ENCODE peak calls at places on chromosomes 1 and 21, in eight cellular contexts. C is CD8-positive, alpha-beta T cell; S is left ventricle myocardium inferior; U is heart right ventricle; F is right lobe of liver; R is ascending aorta; A is esophagus squamous epithelium; Q is esophagus muscularis mucosa. Y is an unnamed sample.
A peak's percentile ranks its signal among the peaks of the same experiment; 100 is the strongest.

GRCh38 chr1:197180252-197180878 is 33.9 kb upstream of the ASPM start:
- DNase-seq in R (no peak), U (no peak), C (no peak), A (no peak), Q (no peak), S (no peak), F (no peak), Y (no peak)

GRCh38 chr1:117093870-117094621 is 27.5 kb downstream of the TRIM45 start:
- DNase-seq in S (no peak), A (no peak), F (no peak), C (no peak), Q (no peak), U (no peak), R (peak; percentile 63), Y (no peak)

GRCh38 chr1:7770939-7771672 is at the start of gene VAMP3:
- DNase-seq in C (peak; percentile 87), U (peak; percentile 94), A (peak; percentile 39), Q (peak; percentile 97), F (peak; percentile 93), R (peak; percentile 92), S (peak; percentile 93), Y (peak; percentile 92)

GRCh38 chr21:28142692-28143091 is 850.0 kb downstream of the LTN1 start:
- DNase-seq in F (no peak), C (no peak), R (no peak), U (no peak), S (no peak), Q (no peak), A (no peak), Y (no peak)

GRCh38 chr1:89425056-89425455 is 61.2 kb downstream of the GBP6 start:
- DNase-seq in S (no peak), Q (no peak), A (no peak), C (no peak), U (no peak), R (no peak), F (no peak), Y (no peak)

GRCh38 chr1:61742620-61743431 is 546 bp downstream of the PATJ start:
- DNase-seq in Q (no peak), S (peak; percentile 59), R (peak; percentile 75), F (peak; percentile 48), A (no peak), U (peak; percentile 62), C (no peak), Y (peak; percentile 34)

GRCh38 chr21:38089763-38090046 is 167.1 kb upstream of the KCNJ15 start:
- DNase-seq in S (no peak), Q (no peak), F (no peak), R (no peak), C (no peak), A (no peak), U (no peak), Y (no peak)

GRCh38 chr1:47948126-47948525 is 49.1 kb downstream of the TRABD2B start:
- DNase-seq in U (no peak), C (no peak), R (no peak), A (no peak), S (no peak), F (peak; percentile 45), Q (no peak), Y (no peak)

GRCh38 chr1:10601342-10602060 is 126.8 kb downstream of the PEX14 start:
- DNase-seq in F (no peak), R (no peak), Q (no peak), S (no peak), U (no peak), A (no peak), C (no peak), Y (no peak)

GRCh38 chr1:201941420-201942128 is 4.8 kb downstream of the LMOD1 start:
- DNase-seq in U (no peak), A (no peak), S (no peak), R (no peak), Q (no peak), C (no peak), F (no peak), Y (no peak)

GRCh38 chr1:8976896-8977295 is 31.2 kb downstream of the CA6 start:
- DNase-seq in S (no peak), Q (no peak), U (no peak), C (no peak), F (no peak), R (no peak), A (no peak), Y (no peak)

GRCh38 chr1:116111196-116112021 is at the start of gene MAB21L3:
- DNase-seq in S (no peak), R (no peak), F (no peak), Q (peak; percentile 53), C (no peak), A (no peak), U (no peak), Y (no peak)

GRCh38 chr1:173052681-173053196 is 2.0 kb upstream of the TNFSF18 start:
- DNase-seq in A (no peak), R (no peak), U (no peak), S (no peak), F (no peak), C (no peak), Q (no peak), Y (no peak)

GRCh38 chr1:154456631-154457030 is 45.4 kb upstream of the TDRD10 start:
- DNase-seq in Q (no peak), U (no peak), C (no peak), R (no peak), S (no peak), F (no peak), A (no peak), Y (no peak)

GRCh38 chr1:224524679-224525078 is 90.1 kb upstream of the WDR26 start:
- DNase-seq in Q (no peak), R (no peak), U (no peak), C (no peak), S (no peak), A (no peak), F (no peak), Y (no peak)

GRCh38 chr1:178086294-178087255 is 7.3 kb upstream of the RASAL2 start:
- DNase-seq in S (no peak), U (no peak), C (no peak), A (no peak), R (no peak), F (no peak), Q (no peak), Y (no peak)

GRCh38 chr21:34083357-34083756 is 10.0 kb downstream of the MRPS6 start:
- DNase-seq in Q (no peak), U (no peak), R (no peak), A (no peak), F (no peak), C (no peak), S (no peak), Y (no peak)
- H3K4me1 ChIP-seq in Q (peaks cover 39% of the 10 kb centered on the region), U (peaks cover 58% of the 10 kb centered on the region), R (peaks cover 10% of the 10 kb centered on the region), A (peaks cover 42% of the 10 kb centered on the region), F (no peaks in the 10 kb centered on the region), C (peaks cover 77% of the 10 kb centered on the region), S (peaks cover 47% of the 10 kb centered on the region), Y (peaks cover 82% of the 10 kb centered on the region)

DNA sequence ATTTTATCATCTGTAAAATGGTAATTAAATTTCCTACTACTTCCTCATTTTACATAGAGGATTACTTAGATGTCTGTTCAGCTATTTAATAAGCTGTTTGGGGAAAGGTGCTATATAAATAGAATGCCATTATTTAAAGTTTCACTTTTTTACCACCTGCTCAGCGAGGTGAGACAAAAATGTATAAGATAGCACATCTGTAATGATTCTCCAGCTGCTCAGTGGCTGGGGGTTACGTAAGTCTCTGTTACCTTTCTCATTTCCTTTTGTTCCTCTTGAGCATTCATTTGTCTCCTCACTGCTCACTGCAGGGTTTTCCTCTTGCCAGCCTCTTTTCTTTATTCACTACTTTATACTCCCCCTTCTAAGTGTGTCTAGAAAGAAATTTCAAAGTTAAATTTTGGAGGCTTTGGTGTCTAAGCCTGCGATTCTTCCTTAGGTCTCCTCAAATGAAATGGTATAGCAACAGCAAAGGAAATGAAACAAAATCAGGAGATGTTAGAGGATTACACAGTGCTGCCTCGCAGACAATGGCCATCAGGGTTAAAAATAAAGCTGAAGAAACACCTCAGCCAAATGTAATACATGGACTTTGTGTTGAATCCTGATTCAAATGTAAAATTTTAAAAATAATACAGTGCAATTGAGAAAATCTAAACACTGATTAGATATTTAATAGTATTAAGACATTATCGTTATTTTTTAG is 6.8 kb downstream of the RGS8 start:
- DNase-seq in C (no peak), S (no peak), U (no peak), Q (no peak), A (no peak), R (no peak), F (no peak), Y (no peak)
- H3K4me1 ChIP-seq in C (no peaks in the 10 kb centered on the region), S (peaks cover 63% of the 10 kb centered on the region), U (peaks cover 49% of the 10 kb centered on the region), Q (peaks cover 27% of the 10 kb centered on the region), A (no peaks in the 10 kb centered on the region), R (no peaks in the 10 kb centered on the region), F (no peaks in the 10 kb centered on the region), Y (peaks cover 17% of the 10 kb centered on the region)

GRCh38 chr1:15345711-15346355 is 63.9 kb upstream of the EFHD2 start:
- DNase-seq in S (peak; percentile 50), F (peak; percentile 58), A (peak; percentile 13), U (peak; percentile 44), C (peak; percentile 44), R (peak; percentile 77), Q (peak; percentile 93), Y (peak; percentile 72)
- H3K4me1 ChIP-seq in S (peaks cover 23% of the 10 kb centered on the region), F (no peaks in the 10 kb centered on the region), A (peaks cover 52% of the 10 kb centered on the region), U (peaks cover 22% of the 10 kb centered on the region), C (peaks cover 31% of the 10 kb centered on the region), R (peaks cover 2% of the 10 kb centered on the region), Q (peaks cover 28% of the 10 kb centered on the region), Y (peaks cover 8% of the 10 kb centered on the region)

DNA sequence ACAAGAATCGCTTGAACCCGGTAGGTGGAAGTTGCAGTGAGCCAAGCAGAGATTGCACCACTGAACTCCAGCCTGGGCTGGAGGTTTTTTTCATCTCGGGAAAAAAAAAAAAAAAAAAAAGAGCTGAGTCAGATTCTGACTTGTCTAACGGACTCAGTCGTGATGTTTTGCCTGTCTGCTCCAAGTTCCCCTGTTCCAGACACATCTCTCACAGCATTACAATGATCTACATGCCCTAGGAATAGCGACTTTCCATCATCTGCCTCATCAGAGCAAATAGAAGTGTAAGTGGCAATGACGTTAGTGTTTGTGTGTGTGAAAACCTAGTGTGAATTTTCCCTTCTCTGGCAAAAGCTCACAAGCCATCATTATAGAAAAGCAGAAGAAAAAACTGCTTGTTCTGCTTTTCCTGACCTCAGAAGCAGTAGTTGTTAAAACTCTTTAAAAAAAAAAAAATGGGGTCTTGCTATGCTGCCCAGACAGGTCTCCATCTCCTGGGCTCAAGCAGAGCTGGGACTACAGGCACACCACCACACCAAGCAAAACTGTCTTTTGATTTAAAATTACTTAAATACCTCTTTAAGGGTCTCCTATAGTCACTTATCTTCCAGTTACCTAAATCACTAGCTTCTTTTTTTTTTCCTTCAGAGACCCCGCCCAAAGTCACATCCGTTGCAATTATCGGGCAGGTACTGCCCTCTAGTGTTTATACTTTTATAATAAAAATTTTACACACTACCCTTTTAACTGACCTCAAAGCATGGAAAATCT is 37.3 kb downstream of the PLEKHO1 start:
- DNase-seq in R (no peak), S (no peak), C (no peak), F (no peak), A (no peak), U (no peak), Q (no peak), Y (no peak)
- H3K4me1 ChIP-seq in R (no peaks in the 10 kb centered on the region), S (peaks cover 14% of the 10 kb centered on the region), C (peaks cover 5% of the 10 kb centered on the region), F (no peaks in the 10 kb centered on the region), A (peaks cover 14% of the 10 kb centered on the region), U (peaks cover 7% of the 10 kb centered on the region), Q (peaks cover 9% of the 10 kb centered on the region), Y (peaks cover 18% of the 10 kb centered on the region)

GRCh38 chr1:235079443-235079967 is 49.1 kb downstream of the TOMM20 start:
- DNase-seq in R (no peak), Q (no peak), A (no peak), C (no peak), F (peak; percentile 84), S (no peak), U (no peak), Y (peak; percentile 95)
- H3K4me1 ChIP-seq in R (peaks cover 18% of the 10 kb centered on the region), Q (peaks cover 80% of the 10 kb centered on the region), A (peaks cover 95% of the 10 kb centered on the region), C (peaks cover 10% of the 10 kb centered on the region), F (no peaks in the 10 kb centered on the region), S (peaks cover 85% of the 10 kb centered on the region), U (peaks cover 82% of the 10 kb centered on the region), Y (peaks cover 49% of the 10 kb centered on the region)

GRCh38 chr1:183604811-183605210 is 14.6 kb upstream of the NCF2 start:
- DNase-seq in R (peak; percentile 56), A (no peak), F (peak; percentile 26), C (no peak), Q (no peak), U (no peak), S (no peak), Y (no peak)
- H3K4me1 ChIP-seq in R (no peaks in the 10 kb centered on the region), A (peaks cover 26% of the 10 kb centered on the region), F (no peaks in the 10 kb centered on the region), C (no peaks in the 10 kb centered on the region), Q (peaks cover 13% of the 10 kb centered on the region), U (peaks cover 28% of the 10 kb centered on the region), S (peaks cover 16% of the 10 kb centered on the region), Y (peaks cover 13% of the 10 kb centered on the region)